ENCODE peak calls at places on chromosomes 13 and 19, in nine cellular contexts. E is DMS 273 treated with DMSO at 0.1 percent for 48 hours; R is HT-29; W is NCI-H1092 treated with DMSO at 0.1 percent for 48 hours; L is HEK293T; X is fibroblast of lung; N is LNCaP clone FGC; D is KBM-7; J is activated CD4-positive, alpha-beta T cell treated with anti-CD3 and anti-CD28 coated beads, Interleukin-2, amount 50 U/mL, for 4 hours. T is an unnamed sample.
A peak's percentile ranks its signal among the peaks of the same experiment; 100 is the strongest.

GRCh38 chr13:91647361-91647970 is 249.0 kb downstream of the GPC5 start:
- DNase-seq in X (peak; percentile 81), E (no peak), N (no peak), J (no peak), W (peak; percentile 24), D (no peak), R (peak; percentile 63), L (peak; percentile 82), T (peak; percentile 27)

GRCh38 chr19:52662631-52663030 is 24.5 kb upstream of the ZNF83 start:
- DNase-seq in R (no peak), J (no peak), W (no peak), N (no peak), E (no peak), L (no peak), D (no peak), X (no peak), T (no peak)

GRCh38 chr19:42069619-42070293 is at the start of gene GRIK5:
- DNase-seq in W (peak; percentile 28), N (no peak), R (no peak), X (no peak), L (no peak), D (peak; percentile 36), J (no peak), E (no peak), T (peak; percentile 70)

GRCh38 chr19:52670046-52670445 is 31.9 kb upstream of the ZNF83 start:
- DNase-seq in E (no peak), W (no peak), N (no peak), J (no peak), X (no peak), L (no peak), D (no peak), R (peak; percentile 49), T (no peak)

GRCh38 chr13:113592571-113592970 is 8.0 kb downstream of the TFDP1 start:
- DNase-seq in L (no peak), J (no peak), D (no peak), R (no peak), N (no peak), X (no peak), E (no peak), W (no peak), T (no peak)

GRCh38 chr13:52765991-52766390 is 26.4 kb upstream of the CNMD start:
- DNase-seq in X (no peak), N (no peak), W (no peak), J (no peak), L (no peak), E (no peak), D (no peak), R (no peak), T (no peak)

GRCh38 chr13:110583178-110583865 is 21.8 kb upstream of the RAB20 start:
- DNase-seq in X (no peak), L (no peak), N (no peak), R (no peak), W (no peak), D (no peak), J (no peak), E (no peak), T (no peak)

GRCh38 chr19:18999016-18999758 is 34.1 kb downstream of the SUGP2 start:
- DNase-seq in X (no peak), R (no peak), W (no peak), E (no peak), J (no peak), N (no peak), D (no peak), L (no peak), T (no peak)

GRCh38 chr13:76379341-76380105 is 506.7 kb downstream of the KCTD12 start:
- DNase-seq in E (no peak), J (no peak), R (no peak), N (no peak), X (no peak), W (no peak), L (no peak), D (no peak), T (no peak)

GRCh38 chr19:8069116-8069973 is 16.8 kb downstream of the CCL25 start:
- DNase-seq in E (no peak), D (peak; percentile 70), L (no peak), R (peak; percentile 30), J (no peak), X (peak; percentile 2), N (no peak), W (peak; percentile 28), T (no peak)

GRCh38 chr19:10259162-10259905 is 7.3 kb downstream of the MRPL4 start:
- DNase-seq in J (peak; percentile 95), L (peak; percentile 83), R (peak; percentile 79), N (peak; percentile 63), D (peak; percentile 87), W (peak; percentile 64), E (peak; percentile 48), X (peak; percentile 80), T (peak; percentile 92)

GRCh38 chr13:112641456-112641855 is 48.4 kb upstream of the ATP11A start:
- DNase-seq in X (no peak), L (no peak), E (no peak), W (no peak), D (no peak), J (no peak), N (no peak), R (no peak), T (no peak)

GRCh38 chr13:30002577-30002976 is 152.2 kb upstream of the UBL3 start:
- DNase-seq in W (no peak), J (no peak), L (no peak), R (no peak), D (no peak), X (peak; percentile 63), E (no peak), N (no peak), T (no peak)

GRCh38 chr13:40680659-40681323 is 14.3 kb upstream of the FOXO1 start:
- DNase-seq in L (no peak), X (no peak), R (no peak), E (no peak), W (no peak), D (no peak), N (no peak), J (no peak), T (peak; percentile 55)

GRCh38 chr13:44249439-44249838 is 124.2 kb upstream of the SERP2 start:
- DNase-seq in X (peak; percentile 90), J (no peak), L (no peak), R (peak; percentile 30), E (no peak), W (peak; percentile 5), N (peak; percentile 58), D (no peak), T (no peak)

GRCh38 chr13:111549464-111549863 is 229.0 kb downstream of the TEX29 start:
- DNase-seq in X (no peak), E (no peak), D (no peak), L (no peak), N (no peak), W (no peak), R (no peak), J (no peak), T (no peak)

GRCh38 chr19:8517551-8518442 is 3.8 kb upstream of the ZNF414 start:
- DNase-seq in E (no peak), L (no peak), X (peak; percentile 37), N (no peak), J (no peak), W (no peak), D (peak; percentile 88), R (no peak), T (no peak)

GRCh38 chr19:49396738-49397505 is 8.9 kb downstream of the KASH5 start:
- DNase-seq in W (no peak), X (no peak), D (no peak), R (no peak), N (no peak), E (no peak), J (no peak), L (no peak), T (no peak)

GRCh38 chr19:15292847-15293582 is 39.3 kb downstream of the BRD4 start:
- DNase-seq in D (no peak), N (peak; percentile 43), L (no peak), X (peak; percentile 40), R (no peak), E (peak; percentile 50), W (peak; percentile 64), J (no peak), T (no peak)

GRCh38 chr13:24870380-24870760 is 106.4 kb downstream of the RNF17 start:
- DNase-seq in D (no peak), R (no peak), L (no peak), J (no peak), W (no peak), N (no peak), E (no peak), X (no peak), T (no peak)

GRCh38 chr19:46442808-46443450 is 14.2 kb upstream of the PNMA8C start:
- DNase-seq in N (peak; percentile 47), L (no peak), J (no peak), E (no peak), D (no peak), X (peak; percentile 76), R (no peak), W (no peak), T (no peak)

GRCh38 chr19:49809155-49809986 is 3.7 kb downstream of the FUZ start:
- DNase-seq in R (peak; percentile 48), D (no peak), J (peak; percentile 36), N (no peak), E (no peak), W (peak; percentile 36), X (no peak), L (no peak), T (no peak)

GRCh38 chr13:26185720-26186119 is 36.4 kb downstream of the RNF6 start:
- DNase-seq in J (no peak), E (no peak), L (no peak), X (no peak), R (no peak), N (no peak), D (no peak), W (no peak), T (no peak)

GRCh38 chr13:57666554-57666953 is 35.0 kb downstream of the PCDH17 start:
- DNase-seq in D (no peak), R (no peak), W (no peak), J (no peak), L (no peak), N (no peak), E (no peak), X (no peak), T (peak; percentile 55)

GRCh38 chr19:1213391-1214286 is 8.1 kb downstream of the STK11 start:
- DNase-seq in L (no peak), J (no peak), D (peak; percentile 97), X (peak; percentile 31), N (peak; percentile 90), E (no peak), W (no peak), R (no peak), T (no peak)

GRCh38 chr19:51354742-51355148 is 11.4 kb downstream of the ETFB start:
- DNase-seq in L (no peak), J (no peak), X (peak; percentile 13), W (no peak), N (no peak), E (no peak), D (no peak), R (no peak), T (no peak)

GRCh38 chr13:41520016-41520698 is 62.8 kb downstream of the RGCC start:
- DNase-seq in N (no peak), W (no peak), E (no peak), R (no peak), D (peak; percentile 53), X (no peak), J (no peak), L (no peak), T (no peak)

GRCh38 chr19:50392759-50393158 is 8.6 kb downstream of the POLD1 start:
- DNase-seq in R (no peak), L (no peak), E (no peak), D (no peak), X (no peak), J (no peak), N (no peak), W (no peak), T (no peak)

GRCh38 chr19:29002336-29002735 is 210.6 kb downstream of the UQCRFS1 start:
- DNase-seq in E (no peak), D (no peak), J (no peak), N (no peak), X (no peak), L (no peak), R (no peak), W (no peak), T (no peak)

GRCh38 chr13:30355405-30355741 is 48.0 kb upstream of the KATNAL1 start:
- DNase-seq in D (no peak), X (no peak), E (no peak), R (no peak), L (no peak), J (no peak), N (no peak), W (no peak), T (no peak)

GRCh38 chr19:10333758-10334339 is 520 bp upstream of the RAVER1 start:
- DNase-seq in W (no peak), N (no peak), J (no peak), R (no peak), D (no peak), X (no peak), E (no peak), L (no peak), T (peak; percentile 61)